ENCODE peak calls at places on chromosomes 6 and 20, in eight cellular contexts. J is SJSA1, P is neuronal stem cell, G is brain microvascular endothelial cell, U is astrocyte, T is hepatocyte, Z is iPS DF 6.9, H is stomach. Q is an unnamed sample. For H3K27me3, the result is how much of the 10 kb centered on the place peaks cover.

GRCh38 chr6:101296184-101296583 is 97.3 kb upstream of the GRIK2 start:
- DNase-seq in J (no peak), P (no peak), G (no peak), U (peak), T (no peak), Z (no peak), H (no peak), Q (no peak)

GRCh38 chr6:84139311-84139710 is 88.1 kb downstream of the CEP162 start:
- DNase-seq in J (no peak), P (no peak), G (no peak), U (no peak), T (no peak), Z (no peak), H (no peak), Q (no peak)

GRCh38 chr6:141483561-141484061 is 649.1 kb upstream of the GJE1 start:
- DNase-seq in J (peak), P (no peak), G (peak), U (peak), T (no peak), Z (no peak), H (no peak), Q (no peak)

GRCh38 chr6:151847064-151847463 is 39.6 kb downstream of the ESR1 start:
- DNase-seq in J (no peak), P (peak), G (peak), U (peak), T (peak), Z (peak), H (no peak), Q (peak)

GRCh38 chr20:22763257-22763906 is 179.0 kb upstream of the FOXA2 start:
- DNase-seq in J (peak), P (no peak), G (peak), U (no peak), T (no peak), Z (no peak), H (peak), Q (no peak)

GRCh38 chr6:83057705-83058321 is 7.8 kb downstream of the UBE3D start:
- DNase-seq in J (peak), P (no peak), G (peak), U (no peak), T (peak), Z (no peak), H (no peak), Q (no peak)

GRCh38 chr20:43558412-43559146 is at the start of gene SGK2:
- DNase-seq in J (no peak), P (no peak), G (peak), U (peak), T (peak), Z (no peak), H (peak), Q (no peak)

GRCh38 chr6:109695468-109695867 is 4.4 kb downstream of the FIG4 start:
- DNase-seq in J (no peak), P (no peak), G (peak), U (no peak), T (no peak), Z (no peak), H (no peak), Q (no peak)

GRCh38 chr6:37547564-37548061 is 47.9 kb upstream of the CCDC167 start:
- DNase-seq in J (no peak), P (no peak), G (peak), U (peak), T (peak), Z (no peak), H (no peak), Q (no peak)

GRCh38 chr20:19211252-19211651 is 1.2 kb upstream of the SLC24A3 start:
- DNase-seq in J (no peak), P (no peak), G (no peak), U (no peak), T (no peak), Z (no peak), H (no peak), Q (no peak)

GRCh38 chr20:45867811-45868176 is 10.4 kb downstream of the ZSWIM3 start:
- DNase-seq in J (peak), P (no peak), G (no peak), U (peak), T (no peak), Z (no peak), H (no peak), Q (no peak)

DNA sequence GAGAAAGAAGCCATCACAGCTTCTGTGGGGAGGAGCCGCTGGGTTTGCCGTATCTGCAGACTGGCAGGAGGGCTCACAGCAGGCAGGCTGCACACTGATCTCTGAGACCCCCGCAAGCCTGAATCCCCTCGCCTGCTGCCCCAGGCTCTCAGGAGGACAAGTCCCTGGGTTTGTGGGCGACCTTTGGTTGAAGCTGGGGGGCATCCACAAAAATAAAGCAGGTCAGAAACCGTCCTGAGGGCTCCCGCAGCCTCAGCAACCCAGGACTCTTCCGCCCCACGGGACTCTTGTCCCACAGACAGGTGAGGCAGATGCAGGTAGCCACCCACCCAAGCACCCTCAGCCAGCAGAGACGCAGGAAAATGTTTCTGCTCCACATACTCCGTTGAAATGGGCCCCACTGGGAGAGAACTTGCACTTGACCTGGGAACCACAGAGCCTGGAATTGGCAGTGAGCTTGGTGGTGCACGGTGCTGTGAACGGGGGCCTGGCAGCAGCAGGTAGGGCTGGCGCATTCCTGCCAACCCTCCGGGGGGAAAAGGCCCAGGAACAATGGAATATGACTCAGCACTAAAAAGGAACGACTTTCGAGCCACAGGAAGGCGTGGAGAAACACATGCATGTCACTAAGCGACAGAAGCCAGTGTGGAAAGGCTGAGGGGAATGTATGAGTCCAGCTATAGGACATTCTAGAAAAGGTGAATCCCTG is 89.9 kb downstream of the YTHDF1 start:
- DNase-seq in J (no peak), P (no peak), G (no peak), U (no peak), T (no peak), Z (no peak), H (no peak), Q (no peak)
- H3K27me3 ChIP-seq in J (half or more), P (under half), G (under half), U (under half), T (under half), Z (under half), H (under half), Q (under half)

DNA sequence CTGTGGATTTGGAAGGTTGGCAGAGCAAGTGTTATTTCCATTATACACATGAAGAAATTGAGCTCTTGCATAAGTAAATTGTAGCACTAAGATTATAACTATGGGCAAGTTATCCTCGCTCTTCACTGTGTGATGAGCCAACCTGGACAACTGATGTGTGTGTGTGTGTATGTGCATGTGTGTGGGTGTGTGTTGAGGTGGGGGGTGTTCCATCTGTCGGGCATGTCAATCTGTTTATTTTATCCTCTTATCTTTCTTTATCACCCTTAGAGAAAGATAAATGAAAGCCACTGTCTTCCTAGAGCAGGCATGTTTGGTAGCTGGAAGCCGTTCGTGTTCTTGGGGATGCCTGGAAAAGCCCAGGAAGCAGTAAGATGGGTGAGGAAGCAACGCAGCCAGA is 3.0 kb upstream of the DSP start:
- DNase-seq in J (no peak), P (no peak), G (peak), U (no peak), T (no peak), Z (no peak), H (no peak), Q (no peak)
- H3K27me3 ChIP-seq in J (half or more), P (under half), G (under half), U (under half), T (under half), Z (under half), H (under half), Q (under half)

GRCh38 chr6:16361861-16362260 is 123.5 kb downstream of the GMPR start:
- DNase-seq in J (no peak), P (no peak), G (no peak), U (no peak), T (no peak), Z (no peak), H (no peak), Q (no peak)

GRCh38 chr6:16361121-16361520 is 122.7 kb downstream of the GMPR start:
- DNase-seq in J (no peak), P (no peak), G (no peak), U (no peak), T (no peak), Z (no peak), H (no peak), Q (no peak)

GRCh38 chr6:16363749-16364148 is 125.4 kb downstream of the GMPR start:
- DNase-seq in J (no peak), P (no peak), G (no peak), U (no peak), T (no peak), Z (no peak), H (no peak), Q (no peak)

GRCh38 chr6:16362819-16363589 is 124.6 kb downstream of the GMPR start:
- DNase-seq in J (no peak), P (no peak), G (no peak), U (no peak), T (no peak), Z (no peak), H (no peak), Q (no peak)

GRCh38 chr6:16362296-16362695 is 123.9 kb downstream of the GMPR start:
- DNase-seq in J (no peak), P (no peak), G (no peak), U (no peak), T (no peak), Z (no peak), H (no peak), Q (no peak)
- H3K27me3 ChIP-seq in J (under half), P (under half), G (under half), U (under half), T (under half), Z (under half), H (under half), Q (under half)

GRCh38 chr6:41635365-41635764 is 2.9 kb upstream of the MDFI start:
- DNase-seq in J (no peak), P (no peak), G (no peak), U (no peak), T (no peak), Z (no peak), H (no peak), Q (no peak)

GRCh38 chr6:41638002-41638800 is at the start of gene MDFI:
- DNase-seq in J (no peak), P (peak), G (no peak), U (no peak), T (peak), Z (no peak), H (no peak), Q (no peak)

GRCh38 chr6:41637179-41638001 is 878 bp upstream of the MDFI start:
- DNase-seq in J (no peak), P (no peak), G (no peak), U (no peak), T (peak), Z (no peak), H (peak), Q (no peak)

GRCh38 chr6:41634657-41635056 is 3.6 kb upstream of the MDFI start:
- DNase-seq in J (peak), P (no peak), G (no peak), U (peak), T (peak), Z (no peak), H (no peak), Q (no peak)

GRCh38 chr6:41636803-41637178 is 1.5 kb upstream of the MDFI start:
- DNase-seq in J (no peak), P (no peak), G (no peak), U (no peak), T (peak), Z (no peak), H (peak), Q (no peak)
- H3K27me3 ChIP-seq in J (under half), P (under half), G (under half), U (under half), T (under half), Z (under half), H (under half), Q (under half)

GRCh38 chr6:28750926-28751458 is 172.8 kb downstream of the TRIM27 start:
- DNase-seq in J (no peak), P (no peak), G (no peak), U (no peak), T (no peak), Z (no peak), H (no peak), Q (no peak)

GRCh38 chr6:28747631-28748157 is 176.1 kb downstream of the TRIM27 start:
- DNase-seq in J (no peak), P (no peak), G (peak), U (peak), T (peak), Z (peak), H (no peak), Q (no peak)

GRCh38 chr6:28751514-28751913 is 172.3 kb downstream of the TRIM27 start:
- DNase-seq in J (no peak), P (no peak), G (no peak), U (no peak), T (no peak), Z (no peak), H (no peak), Q (no peak)

GRCh38 chr6:28756555-28756918 is 167.2 kb downstream of the TRIM27 start:
- DNase-seq in J (no peak), P (no peak), G (no peak), U (no peak), T (no peak), Z (no peak), H (no peak), Q (no peak)

GRCh38 chr6:28751963-28752350 is 171.8 kb downstream of the TRIM27 start:
- DNase-seq in J (no peak), P (no peak), G (no peak), U (no peak), T (no peak), Z (no peak), H (no peak), Q (no peak)
- H3K27me3 ChIP-seq in J (under half), P (under half), G (under half), U (under half), T (under half), Z (under half), H (under half), Q (under half)

GRCh38 chr20:21554985-21555384 is 41.1 kb upstream of the NKX2-2 start:
- DNase-seq in J (no peak), P (no peak), G (no peak), U (no peak), T (no peak), Z (no peak), H (no peak), Q (no peak)

GRCh38 chr20:21559305-21559704 is 45.4 kb upstream of the NKX2-2 start:
- DNase-seq in J (no peak), P (no peak), G (no peak), U (no peak), T (no peak), Z (no peak), H (no peak), Q (no peak)

GRCh38 chr20:21556398-21556797 is 42.5 kb upstream of the NKX2-2 start:
- DNase-seq in J (no peak), P (no peak), G (no peak), U (no peak), T (no peak), Z (no peak), H (no peak), Q (no peak)

GRCh38 chr20:21555470-21556120 is 41.7 kb upstream of the NKX2-2 start:
- DNase-seq in J (no peak), P (no peak), G (no peak), U (no peak), T (no peak), Z (no peak), H (no peak), Q (no peak)

DNA sequence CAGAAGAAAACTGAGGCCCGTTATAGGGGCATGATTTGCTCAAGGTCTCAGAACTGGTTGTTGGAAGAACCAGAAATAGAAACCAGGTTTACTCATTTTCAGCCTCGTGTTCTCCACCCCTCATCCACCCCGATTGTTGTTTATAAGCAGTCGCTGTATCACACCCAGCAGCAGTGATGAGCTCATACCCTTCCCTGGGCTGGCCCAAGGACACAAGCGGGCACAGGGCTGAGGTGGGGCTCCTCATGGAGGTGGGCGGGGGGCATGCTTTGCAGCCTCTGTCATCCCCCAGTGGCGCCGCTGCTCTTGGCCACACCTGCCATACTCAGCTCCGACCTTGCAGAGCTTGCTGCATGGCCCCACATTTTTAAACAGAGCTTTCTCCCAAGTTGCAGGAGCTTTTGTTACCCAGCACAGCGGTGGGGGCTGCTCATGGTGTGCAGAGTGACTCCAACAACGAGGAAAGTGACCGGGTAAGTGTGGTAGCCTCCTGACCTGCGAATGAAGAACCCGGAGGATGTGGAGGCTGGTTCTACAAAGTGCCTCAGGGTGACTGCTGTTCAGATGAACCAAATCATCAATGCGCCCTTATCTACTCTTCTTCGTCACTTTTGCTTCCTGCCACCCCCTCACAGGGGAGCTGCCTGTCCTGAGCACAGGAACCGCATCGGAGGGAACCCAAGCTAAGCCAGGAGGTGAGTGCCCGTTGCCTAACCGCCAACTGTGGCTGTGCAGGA is 43.5 kb upstream of the NKX2-2 start:
- DNase-seq in J (no peak), P (no peak), G (no peak), U (no peak), T (no peak), Z (no peak), H (no peak), Q (no peak)
- H3K27me3 ChIP-seq in J (under half), P (under half), G (under half), U (under half), T (under half), Z (under half), H (under half), Q (under half)

GRCh38 chr20:16500197-16500596 is 73.1 kb downstream of the KIF16B start:
- DNase-seq in J (no peak), P (no peak), G (no peak), U (no peak), T (no peak), Z (no peak), H (no peak), Q (no peak)
- H3K27me3 ChIP-seq in J (under half), P (under half), G (under half), U (under half), T (under half), Z (under half), H (under half), Q (under half)

DNA sequence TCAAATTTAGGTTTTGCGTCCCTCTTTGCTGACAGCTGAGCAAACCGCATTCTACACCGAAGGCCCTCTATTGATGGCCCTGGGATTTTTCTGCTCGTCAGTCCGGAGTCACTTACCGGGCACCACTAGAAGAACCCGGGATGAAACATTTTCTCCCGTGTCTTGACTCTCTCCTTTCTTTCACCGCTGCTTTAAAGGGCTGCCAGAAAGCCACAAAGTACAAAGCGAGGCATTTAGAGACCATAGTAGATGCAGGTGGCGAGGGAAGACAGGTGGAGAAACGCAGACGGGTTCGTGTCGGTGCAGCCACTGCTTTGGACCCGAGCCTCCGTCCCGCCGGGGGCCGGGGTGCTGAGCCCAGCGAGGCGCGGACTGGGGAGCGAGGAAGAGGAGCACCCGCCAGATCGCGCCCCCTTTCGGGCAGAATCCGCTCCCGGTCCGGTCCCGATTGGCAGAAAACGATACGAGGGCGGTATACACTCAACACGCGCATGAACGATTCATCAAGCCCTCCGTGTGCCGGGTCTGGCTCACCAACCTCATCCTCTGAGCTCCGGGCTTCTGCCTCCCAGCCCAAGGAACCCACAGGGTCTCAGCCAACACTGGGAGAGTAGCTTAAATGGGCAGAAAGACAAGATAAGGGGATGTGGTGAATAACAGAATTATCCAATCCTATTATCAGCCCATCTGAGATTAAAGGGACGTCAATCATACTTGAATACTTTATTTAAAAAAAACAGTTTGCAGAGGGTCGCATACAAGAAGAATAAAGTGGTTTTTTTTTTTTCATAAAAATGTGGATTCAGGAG is 84.9 kb downstream of the TRIM27 start:
- DNase-seq in J (peak), P (peak), G (peak), U (peak), T (peak), Z (no peak), H (peak), Q (peak)
- H3K27me3 ChIP-seq in J (under half), P (under half), G (under half), U (under half), T (under half), Z (under half), H (under half), Q (under half)

DNA sequence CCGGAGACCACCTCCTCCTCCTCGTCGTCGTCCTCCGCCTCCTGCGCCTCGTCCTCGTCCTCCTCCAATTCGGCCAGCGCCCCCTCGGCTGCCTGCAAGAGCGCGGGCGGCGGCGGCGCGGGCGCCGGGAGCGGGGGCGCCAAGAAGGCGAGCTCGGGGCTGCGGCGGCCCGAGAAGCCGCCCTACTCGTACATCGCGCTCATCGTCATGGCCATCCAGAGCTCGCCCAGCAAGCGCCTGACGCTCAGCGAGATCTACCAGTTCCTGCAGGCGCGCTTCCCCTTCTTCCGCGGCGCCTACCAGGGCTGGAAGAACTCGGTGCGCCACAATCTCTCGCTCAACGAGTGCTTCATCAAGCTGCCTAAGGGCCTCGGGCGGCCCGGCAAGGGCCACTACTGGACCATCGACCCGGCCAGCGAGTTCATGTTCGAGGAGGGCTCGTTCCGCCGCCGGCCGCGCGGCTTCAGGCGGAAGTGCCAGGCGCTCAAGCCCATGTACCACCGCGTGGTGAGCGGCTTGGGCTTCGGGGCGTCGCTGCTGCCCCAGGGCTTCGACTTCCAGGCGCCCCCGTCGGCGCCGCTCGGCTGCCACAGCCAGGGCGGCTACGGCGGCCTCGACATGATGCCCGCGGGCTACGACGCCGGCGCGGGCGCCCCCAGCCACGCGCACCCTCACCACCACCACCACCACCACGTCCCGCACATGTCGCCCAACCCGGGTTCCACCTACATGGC is 862 bp downstream of the FOXF2 start:
- DNase-seq in J (peak), P (peak), G (no peak), U (peak), T (no peak), Z (no peak), H (no peak), Q (no peak)
- H3K27me3 ChIP-seq in J (under half), P (half or more), G (half or more), U (half or more), T (half or more), Z (half or more), H (half or more), Q (half or more)

Q was measured in NT2/D1.